ENCODE peak calls at places on chromosomes 12 and 14, in ten cellular contexts. A is CD4-positive, alpha-beta T cell; C is tibial artery; S is vagina; B is AG10803; I is GM10248; Y is fibroblast of pulmonary artery; N is CD8-positive, alpha-beta T cell; V is B cell; H is HCT116. L is an unnamed sample.

GRCh38 chr12:127761880-127762279 is 505.1 kb upstream of the TMEM132C start:
- DNase-seq in C (no peak), Y (no peak), V (no peak), B (no peak), H (no peak), S (no peak), I (no peak), N (no peak), A (no peak), L (no peak)

GRCh38 chr12:113984464-113984863 is 18.3 kb upstream of the RBM19 start:
- DNase-seq in V (no peak), S (no peak), C (no peak), I (no peak), A (no peak), H (no peak), B (no peak), Y (no peak), N (no peak), L (no peak)

GRCh38 chr14:58066115-58066514 is 85.9 kb downstream of the ARMH4 start:
- DNase-seq in A (no peak), S (no peak), I (no peak), N (no peak), C (no peak), Y (no peak), B (no peak), V (no peak), H (no peak), L (no peak)

GRCh38 chr14:105855893-105856675 is 329.7 kb downstream of the TMEM121 start:
- DNase-seq in C (no peak), N (no peak), I (no peak), V (no peak), H (no peak), A (no peak), B (no peak), S (peak), Y (no peak), L (no peak)

GRCh38 chr14:68135028-68135427 is 315.4 kb downstream of the RAD51B start:
- DNase-seq in Y (no peak), V (no peak), N (no peak), C (no peak), H (no peak), B (no peak), S (no peak), I (no peak), A (no peak), L (no peak)

GRCh38 chr12:32139064-32139421 is 32.4 kb downstream of the BICD1 start:
- DNase-seq in S (no peak), I (peak), V (peak), C (no peak), H (no peak), N (peak), B (peak), Y (peak), A (no peak), L (no peak)

GRCh38 chr12:94304566-94305061 is 155.1 kb downstream of the CEP83 start:
- DNase-seq in B (peak), H (no peak), V (no peak), S (no peak), Y (peak), I (no peak), A (no peak), C (no peak), N (no peak), L (no peak)

GRCh38 chr12:25130741-25131188 is 64.2 kb downstream of the DNAI7 start:
- DNase-seq in S (no peak), V (no peak), C (no peak), H (peak), A (no peak), N (no peak), Y (peak), B (peak), I (peak), L (no peak)

GRCh38 chr12:75389061-75389460 is 1.8 kb upstream of the GLIPR1L2 start:
- DNase-seq in I (no peak), B (peak), H (peak), N (no peak), C (no peak), Y (peak), A (no peak), V (no peak), S (no peak), L (no peak)

GRCh38 chr12:52151859-52152783 is 39.7 kb downstream of the KRT80 start:
- DNase-seq in B (peak), H (no peak), I (peak), S (no peak), Y (peak), V (peak), A (peak), C (peak), N (peak), L (peak)

GRCh38 chr14:101022121-101022520 is 118.6 kb upstream of the RTL1 start:
- DNase-seq in A (no peak), C (no peak), B (peak), Y (no peak), H (no peak), N (no peak), I (no peak), V (no peak), S (peak), L (no peak)

GRCh38 chr14:20697273-20698017 is 8.9 kb downstream of the ANG start:
- DNase-seq in S (no peak), B (peak), C (peak), V (peak), Y (peak), A (peak), N (peak), H (peak), I (peak), L (no peak)

GRCh38 chr12:93802293-93802692 is 125.1 kb downstream of the CRADD start:
- DNase-seq in N (no peak), A (no peak), S (no peak), B (no peak), H (no peak), I (no peak), V (no peak), C (no peak), Y (no peak), L (no peak)

GRCh38 chr12:11545438-11546330 is 103.8 kb upstream of the ETV6 start:
- DNase-seq in H (no peak), S (no peak), B (no peak), C (no peak), Y (peak), N (peak), A (peak), V (peak), I (peak), L (no peak)

GRCh38 chr14:21990116-21990515 is 316.5 kb upstream of the OR4E1 start:
- DNase-seq in I (no peak), H (no peak), V (no peak), B (no peak), A (no peak), S (no peak), Y (peak), C (no peak), N (no peak), L (no peak)

GRCh38 chr14:101347893-101348777 is 213.2 kb upstream of the DIO3 start:
- DNase-seq in Y (no peak), B (no peak), V (no peak), I (no peak), S (peak), A (no peak), N (no peak), C (no peak), H (no peak), L (no peak)

GRCh38 chr12:107244584-107244983 is 151.2 kb upstream of the CRY1 start:
- DNase-seq in S (peak), I (no peak), A (no peak), B (no peak), Y (no peak), C (no peak), N (no peak), H (no peak), V (no peak), L (no peak)

GRCh38 chr12:93662961-93663728 is 14.0 kb upstream of the CRADD start:
- DNase-seq in A (no peak), H (no peak), I (no peak), C (peak), S (no peak), Y (peak), B (peak), V (no peak), N (no peak), L (no peak)

GRCh38 chr12:50533203-50533584 is 28.4 kb downstream of the DIP2B start:
- DNase-seq in B (peak), C (no peak), I (no peak), N (no peak), S (no peak), H (no peak), A (no peak), Y (peak), V (no peak), L (no peak)

GRCh38 chr14:50964683-50965390 is 20.6 kb upstream of the PYGL start:
- DNase-seq in A (no peak), H (no peak), S (no peak), N (no peak), B (peak), C (peak), V (no peak), Y (peak), I (no peak), L (no peak)

GRCh38 chr12:131387281-131388163 is 323.4 kb upstream of the SFSWAP start:
- DNase-seq in H (no peak), Y (no peak), I (no peak), C (no peak), A (no peak), B (no peak), V (no peak), N (no peak), S (no peak), L (no peak)

GRCh38 chr12:88577537-88577936 is 2.7 kb downstream of the KITLG start:
- DNase-seq in I (no peak), H (peak), S (no peak), C (no peak), N (no peak), Y (no peak), A (no peak), B (peak), V (no peak), L (no peak)

GRCh38 chr14:70704960-70705359 is 63.2 kb downstream of the TTC9 start:
- DNase-seq in V (no peak), S (no peak), B (no peak), I (no peak), A (no peak), N (no peak), C (no peak), H (no peak), Y (no peak), L (no peak)

GRCh38 chr12:66036317-66036716 is 94.2 kb downstream of the LLPH start:
- DNase-seq in V (no peak), A (no peak), Y (peak), I (no peak), C (peak), B (peak), S (no peak), H (peak), N (no peak), L (no peak)

GRCh38 chr14:41423503-41423902 is 183.2 kb upstream of the LRFN5 start:
- DNase-seq in B (no peak), V (no peak), Y (peak), I (no peak), S (no peak), A (no peak), C (no peak), H (no peak), N (no peak), L (no peak)

GRCh38 chr12:51269174-51270066 is 795 bp downstream of the SMAGP start:
- DNase-seq in H (no peak), C (no peak), A (peak), N (peak), B (peak), V (peak), I (peak), S (no peak), Y (peak), L (peak)

GRCh38 chr12:113934060-113934829 is 31.9 kb downstream of the RBM19 start:
- DNase-seq in Y (no peak), H (no peak), I (no peak), S (no peak), N (no peak), B (no peak), C (no peak), V (no peak), A (no peak), L (no peak)

GRCh38 chr12:11651377-11651776 is 1.9 kb downstream of the ETV6 start:
- DNase-seq in N (no peak), A (no peak), C (no peak), H (no peak), V (no peak), S (no peak), Y (no peak), B (no peak), I (no peak), L (no peak)

GRCh38 chr12:31567029-31567428 is 23.9 kb downstream of the DENND5B start:
- DNase-seq in B (no peak), Y (no peak), I (no peak), V (no peak), A (no peak), S (no peak), N (no peak), C (no peak), H (no peak), L (no peak)

GRCh38 chr12:87679262-87679661 is 349.9 kb downstream of the C12orf50 start:
- DNase-seq in B (no peak), V (no peak), C (no peak), H (no peak), A (no peak), I (no peak), S (no peak), Y (no peak), N (no peak), L (no peak)

DNA sequence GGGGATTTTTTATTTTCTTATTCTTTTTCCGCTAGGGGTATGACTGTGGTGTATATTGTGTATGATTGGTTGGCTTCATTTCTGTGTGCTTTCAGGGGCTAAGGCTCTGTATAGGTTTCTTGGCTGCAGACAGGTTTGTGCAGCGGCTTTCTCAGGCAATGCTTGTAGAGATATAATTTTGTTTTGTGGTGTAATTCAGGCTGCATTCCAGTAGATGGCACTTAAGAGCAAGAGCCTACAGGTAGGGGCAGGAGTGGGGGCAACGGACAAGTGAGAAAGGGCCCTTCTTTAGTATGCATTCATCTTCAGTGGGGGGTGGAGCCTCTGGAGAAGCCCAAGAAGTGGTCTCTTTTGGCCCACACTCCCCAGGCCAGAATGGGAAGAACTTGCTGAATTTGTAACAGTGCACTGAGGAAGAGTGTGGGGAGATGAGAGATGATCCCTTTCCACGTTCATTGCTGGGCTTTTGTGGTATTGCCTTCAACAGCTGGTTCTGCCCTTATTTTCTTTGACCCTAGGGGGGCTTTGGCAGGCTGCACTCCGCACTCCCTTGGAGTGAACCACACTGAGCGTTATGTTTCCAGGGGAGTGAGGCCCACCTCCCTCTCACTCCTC is 78.6 kb downstream of the IFNG-AS1 start:
- DNase-seq in S (no peak), I (no peak), V (no peak), Y (peak), B (peak), A (no peak), N (no peak), H (peak), C (no peak), L (no peak)
- TF ChIP-seq CTCF in S (no peak), I (peak), V (no peak), Y (peak), B (peak), A (no peak), N (no peak), H (peak), C (no peak), L (peak)

DNA sequence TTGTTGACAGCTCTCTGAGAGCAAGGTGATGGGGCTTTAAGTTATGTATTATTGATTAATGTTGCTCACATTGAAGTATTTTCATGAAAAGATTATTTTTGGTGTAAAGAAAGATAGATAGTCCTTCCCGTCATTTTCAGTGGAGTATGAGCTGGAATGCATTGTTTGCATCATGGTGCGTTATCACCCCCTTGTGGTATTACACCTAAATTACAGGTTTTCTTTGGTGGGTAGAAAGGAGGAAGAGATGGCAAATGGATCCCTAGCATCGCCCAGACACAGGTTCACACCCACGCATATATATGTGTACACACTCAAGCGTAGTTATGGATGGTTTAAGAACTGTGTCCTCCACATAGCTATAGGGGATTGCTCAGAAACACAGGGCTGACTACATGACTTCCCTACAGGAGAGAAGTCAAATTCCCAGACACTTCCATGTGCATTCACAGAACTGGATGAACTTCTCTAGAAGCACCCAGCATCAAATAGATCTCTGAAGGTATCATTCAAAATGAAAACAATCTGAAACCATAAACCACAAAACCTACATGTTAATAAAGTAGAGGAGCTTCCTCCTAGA is 14.4 kb upstream of the SERPINA10 start:
- DNase-seq in I (no peak), N (no peak), Y (peak), V (no peak), C (no peak), S (peak), H (peak), B (no peak), A (no peak), L (no peak)
- TF ChIP-seq CTCF in I (no peak), N (no peak), Y (peak), V (no peak), C (no peak), S (no peak), H (peak), B (peak), A (no peak), L (peak)

DNA sequence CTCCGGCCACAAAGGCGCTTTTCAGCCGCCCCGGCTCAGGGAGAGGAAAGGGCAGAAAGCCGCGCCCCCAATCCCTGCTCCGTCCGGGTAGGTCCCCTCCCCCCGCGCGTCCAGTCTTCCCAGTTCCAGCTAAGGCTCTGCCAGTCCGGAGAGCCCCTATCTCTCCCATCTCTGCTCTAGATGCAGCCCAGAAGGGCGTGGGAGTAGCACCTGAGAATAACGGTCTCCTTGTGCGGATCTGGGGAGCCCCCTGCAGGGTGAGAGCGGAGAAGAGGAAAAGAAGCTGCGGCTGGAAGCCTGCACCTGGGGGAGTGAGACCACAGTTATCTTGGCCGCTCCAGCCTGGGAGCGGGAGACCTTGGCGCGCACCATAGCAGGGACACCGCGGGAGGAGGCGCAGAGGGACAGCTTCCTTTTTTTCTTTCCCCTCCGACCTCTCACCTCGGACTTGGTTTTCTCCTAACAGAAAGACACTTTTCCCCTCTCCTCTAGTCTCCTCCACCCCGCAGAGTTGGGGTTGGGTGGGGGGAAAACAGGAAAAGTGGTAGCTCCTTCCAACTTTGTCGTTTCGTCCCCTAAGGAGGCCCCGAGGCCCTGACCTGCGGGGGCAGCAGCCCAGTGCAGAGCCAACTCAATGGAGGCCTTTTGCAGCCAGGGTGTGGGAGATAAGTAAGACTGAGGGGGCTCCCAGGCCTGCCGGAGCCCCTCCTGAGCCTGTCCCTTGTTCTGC is 2.4 kb downstream of the DHH start:
- DNase-seq in I (peak), C (no peak), S (no peak), A (peak), H (no peak), B (no peak), Y (peak), V (peak), N (peak), L (peak)
- TF ChIP-seq CTCF in I (peak), C (no peak), S (no peak), A (peak), H (peak), B (peak), Y (peak), V (peak), N (peak), L (peak)

GRCh38 chr12:108495054-108495453 is 20.0 kb upstream of the FICD start:
- DNase-seq in C (no peak), N (no peak), A (no peak), S (no peak), H (peak), B (no peak), V (no peak), Y (peak), I (peak), L (no peak)
- TF ChIP-seq CTCF in C (peak), N (no peak), A (no peak), S (no peak), H (peak), B (peak), V (peak), Y (peak), I (peak), L (peak)

L was measured in D721Med.